ENCODE peak calls at places on chromosomes 6 and 20, in nine cellular contexts. Y is dorsolateral prefrontal cortex, F is cardiac muscle cell, A is A549, Z is BE2C, V is prostate gland, I is adrenal gland, E is cardiac fibroblast, X is lung. J is an unnamed sample.

GRCh38 chr20:63664861-63665594 is 6.9 kb downstream of the RTEL1 start:
- DNase-seq in Y (peak), F (peak), A (no peak), Z (peak), V (no peak), I (no peak), E (peak), X (no peak), J (peak)

GRCh38 chr6:32255212-32256153 is 31.6 kb upstream of the NOTCH4 start:
- DNase-seq in Y (peak), F (peak), A (peak), Z (peak), V (peak), I (peak), E (peak), X (peak), J (peak)

GRCh38 chr6:33896391-33897192 is 92.8 kb upstream of the MLN start:
- DNase-seq in Y (no peak), F (no peak), A (no peak), Z (no peak), V (no peak), I (no peak), E (peak), X (no peak), J (no peak)

GRCh38 chr6:154394571-154394970 is 38.0 kb upstream of the IPCEF1 start:
- DNase-seq in Y (no peak), F (no peak), A (no peak), Z (no peak), V (no peak), I (no peak), E (peak), X (no peak), J (no peak)

GRCh38 chr20:14775778-14776177 is 438.4 kb upstream of the FLRT3 start:
- DNase-seq in Y (peak), F (no peak), A (peak), Z (peak), V (peak), I (peak), E (peak), X (no peak), J (no peak)

GRCh38 chr20:41046716-41047115 is 18.1 kb downstream of the TOP1 start:
- DNase-seq in Y (no peak), F (no peak), A (no peak), Z (no peak), V (no peak), I (no peak), E (peak), X (no peak), J (no peak)

GRCh38 chr6:79676785-79677736 is 45.9 kb downstream of the SH3BGRL2 start:
- DNase-seq in Y (no peak), F (no peak), A (no peak), Z (no peak), V (no peak), I (no peak), E (no peak), X (no peak), J (no peak)

GRCh38 chr6:33384581-33385020 is 7.0 kb upstream of the KIFC1 start:
- DNase-seq in Y (no peak), F (no peak), A (peak), Z (no peak), V (no peak), I (no peak), E (peak), X (no peak), J (no peak)

GRCh38 chr20:37266940-37267683 is 5.5 kb upstream of the GHRH start:
- DNase-seq in Y (no peak), F (no peak), A (no peak), Z (no peak), V (no peak), I (no peak), E (no peak), X (no peak), J (no peak)

GRCh38 chr6:160394654-160395035 is 46.5 kb downstream of the SLC22A3 start:
- DNase-seq in Y (no peak), F (no peak), A (peak), Z (no peak), V (no peak), I (no peak), E (no peak), X (no peak), J (no peak)

GRCh38 chr6:24193364-24193763 is 67.3 kb downstream of the NRSN1 start:
- DNase-seq in Y (no peak), F (no peak), A (no peak), Z (no peak), V (no peak), I (no peak), E (no peak), X (no peak), J (no peak)

GRCh38 chr6:10151144-10151915 is 263.5 kb downstream of the TFAP2A start:
- DNase-seq in Y (no peak), F (no peak), A (no peak), Z (no peak), V (no peak), I (no peak), E (no peak), X (no peak), J (no peak)

GRCh38 chr6:42088101-42088591 is 37.8 kb downstream of the TAF8 start:
- DNase-seq in Y (no peak), F (no peak), A (peak), Z (no peak), V (no peak), I (peak), E (peak), X (no peak), J (no peak)

GRCh38 chr6:155549028-155549798 is 93.6 kb upstream of the NOX3 start:
- DNase-seq in Y (no peak), F (no peak), A (no peak), Z (no peak), V (no peak), I (no peak), E (no peak), X (no peak), J (no peak)

GRCh38 chr20:63703471-63703975 is 4.3 kb downstream of the ARFRP1 start:
- DNase-seq in Y (no peak), F (no peak), A (no peak), Z (peak), V (no peak), I (no peak), E (no peak), X (no peak), J (no peak)

GRCh38 chr6:170086639-170087420 is 204.0 kb downstream of the DLL1 start:
- DNase-seq in Y (peak), F (no peak), A (no peak), Z (no peak), V (no peak), I (peak), E (no peak), X (no peak), J (no peak)

GRCh38 chr20:50645253-50646068 is 45.9 kb downstream of the RIPOR3 start:
- DNase-seq in Y (no peak), F (peak), A (peak), Z (peak), V (peak), I (peak), E (peak), X (peak), J (peak)

GRCh38 chr20:50648651-50649050 is 42.7 kb downstream of the RIPOR3 start:
- DNase-seq in Y (no peak), F (no peak), A (no peak), Z (no peak), V (no peak), I (no peak), E (no peak), X (no peak), J (no peak)

GRCh38 chr20:50642288-50642803 is 49.0 kb downstream of the RIPOR3 start:
- DNase-seq in Y (no peak), F (no peak), A (peak), Z (no peak), V (no peak), I (no peak), E (peak), X (no peak), J (no peak)

GRCh38 chr20:50649587-50649986 is 41.8 kb downstream of the RIPOR3 start:
- DNase-seq in Y (no peak), F (no peak), A (no peak), Z (no peak), V (no peak), I (no peak), E (no peak), X (no peak), J (no peak)

GRCh38 chr20:50646483-50646996 is 44.8 kb downstream of the RIPOR3 start:
- DNase-seq in Y (no peak), F (no peak), A (peak), Z (no peak), V (no peak), I (no peak), E (peak), X (no peak), J (no peak)
- TF ChIP-seq CTCF in Y (no peak), F (peak), A (peak), Z (peak), V (no peak), I (peak), E (peak), X (no peak), J (no peak)

GRCh38 chr20:278607-279571 is 11.7 kb downstream of the C20orf96 start:
- DNase-seq in Y (no peak), F (no peak), A (no peak), Z (no peak), V (no peak), I (peak), E (no peak), X (no peak), J (no peak)
- TF ChIP-seq CTCF in Y (no peak), F (peak), A (no peak), Z (no peak), V (no peak), I (peak), E (peak), X (no peak), J (no peak)

DNA sequence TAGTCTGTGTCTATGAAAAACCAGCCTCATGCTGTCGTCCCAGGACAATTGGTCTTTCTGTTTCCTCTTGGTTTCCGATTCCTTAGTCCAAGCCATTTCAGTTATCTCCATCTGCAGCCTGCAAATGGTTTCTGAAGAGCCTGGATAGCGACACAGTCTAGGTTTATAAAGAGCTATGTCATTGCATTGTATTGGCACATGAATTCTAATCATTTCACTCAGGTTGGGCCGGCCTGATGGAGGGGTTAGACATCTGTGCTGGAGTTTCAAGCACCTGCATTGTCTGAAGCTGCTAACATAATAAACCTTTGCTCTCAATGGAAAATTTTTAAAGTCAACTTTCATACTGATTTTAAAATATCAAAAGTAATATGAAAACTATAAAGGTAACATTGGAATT is 232.6 kb upstream of the MAP3K7 start:
- DNase-seq in Y (no peak), F (no peak), A (no peak), Z (no peak), V (no peak), I (no peak), E (no peak), X (no peak), J (no peak)
- TF ChIP-seq CTCF in Y (no peak), F (no peak), A (no peak), Z (no peak), V (no peak), I (no peak), E (no peak), X (no peak), J (no peak)

DNA sequence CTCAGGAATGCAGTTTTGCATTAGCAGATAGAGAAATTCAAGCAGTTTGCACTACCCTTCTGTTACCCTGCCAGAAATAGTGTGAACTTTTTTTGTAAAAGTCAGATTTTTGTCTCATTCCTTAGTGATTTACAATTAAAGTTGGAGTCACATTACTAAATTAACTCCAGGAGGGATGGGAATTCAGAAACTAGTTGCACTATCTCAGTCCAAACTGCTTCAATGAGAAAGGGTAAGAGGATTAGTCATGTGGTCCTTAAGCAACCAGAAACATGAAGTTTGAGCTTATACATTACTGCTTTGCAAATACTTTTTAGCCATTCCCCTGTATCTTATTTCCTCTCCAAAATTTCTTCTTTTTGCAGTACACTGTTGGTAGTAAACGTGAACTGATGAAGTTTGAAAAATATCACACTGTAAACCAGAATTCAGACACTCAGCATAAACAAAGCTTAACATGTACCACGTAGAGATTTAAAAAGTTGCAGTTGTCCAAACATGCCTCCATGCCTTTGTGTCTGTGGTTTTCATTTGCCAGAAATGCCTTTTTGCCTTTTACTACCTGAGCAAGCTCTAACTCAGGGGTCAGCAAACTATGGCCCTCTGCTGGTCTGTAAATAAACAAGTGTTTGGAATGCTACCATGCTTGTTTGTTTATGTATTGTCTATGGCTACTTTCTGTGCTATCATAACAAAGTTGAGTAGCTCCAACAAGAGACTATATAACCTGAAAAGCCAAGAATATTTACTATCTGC is 49.7 kb downstream of the TP53INP2 start:
- DNase-seq in Y (no peak), F (no peak), A (no peak), Z (no peak), V (no peak), I (no peak), E (no peak), X (no peak), J (no peak)
- TF ChIP-seq CTCF in Y (no peak), F (no peak), A (no peak), Z (no peak), V (no peak), I (no peak), E (no peak), X (no peak), J (no peak)

GRCh38 chr6:20182926-20183521 is 29.2 kb downstream of the MBOAT1 start:
- DNase-seq in Y (no peak), F (no peak), A (no peak), Z (no peak), V (peak), I (peak), E (no peak), X (peak), J (no peak)
- TF ChIP-seq CTCF in Y (no peak), F (no peak), A (no peak), Z (no peak), V (peak), I (no peak), E (no peak), X (no peak), J (no peak)

GRCh38 chr6:17842014-17842776 is 135.5 kb upstream of the NUP153 start:
- DNase-seq in Y (no peak), F (no peak), A (no peak), Z (no peak), V (no peak), I (no peak), E (peak), X (no peak), J (no peak)

GRCh38 chr6:17842934-17843821 is 136.5 kb upstream of the NUP153 start:
- DNase-seq in Y (no peak), F (no peak), A (no peak), Z (no peak), V (no peak), I (no peak), E (no peak), X (no peak), J (no peak)

GRCh38 chr6:17846762-17847161 is 140.0 kb upstream of the NUP153 start:
- DNase-seq in Y (no peak), F (no peak), A (no peak), Z (no peak), V (no peak), I (no peak), E (no peak), X (no peak), J (no peak)

GRCh38 chr6:17847203-17847602 is 140.2 kb downstream of the KIF13A start:
- DNase-seq in Y (no peak), F (no peak), A (no peak), Z (no peak), V (no peak), I (no peak), E (peak), X (no peak), J (no peak)

GRCh38 chr6:17845598-17845997 is 138.9 kb upstream of the NUP153 start:
- DNase-seq in Y (no peak), F (peak), A (no peak), Z (no peak), V (no peak), I (no peak), E (no peak), X (no peak), J (no peak)
- TF ChIP-seq CTCF in Y (no peak), F (no peak), A (no peak), Z (no peak), V (peak), I (no peak), E (no peak), X (no peak), J (no peak)

GRCh38 chr6:53956068-53956711 is 155.1 kb upstream of the MLIP start:
- DNase-seq in Y (peak), F (peak), A (peak), Z (peak), V (peak), I (peak), E (peak), X (peak), J (peak)
- TF ChIP-seq CTCF in Y (peak), F (peak), A (peak), Z (peak), V (peak), I (peak), E (peak), X (peak), J (peak)

GRCh38 chr20:22586645-22587310 is 2.4 kb upstream of the FOXA2 start:
- DNase-seq in Y (no peak), F (peak), A (peak), Z (peak), V (peak), I (peak), E (peak), X (peak), J (peak)
- TF ChIP-seq CTCF in Y (no peak), F (peak), A (peak), Z (peak), V (peak), I (peak), E (peak), X (no peak), J (peak)

DNA sequence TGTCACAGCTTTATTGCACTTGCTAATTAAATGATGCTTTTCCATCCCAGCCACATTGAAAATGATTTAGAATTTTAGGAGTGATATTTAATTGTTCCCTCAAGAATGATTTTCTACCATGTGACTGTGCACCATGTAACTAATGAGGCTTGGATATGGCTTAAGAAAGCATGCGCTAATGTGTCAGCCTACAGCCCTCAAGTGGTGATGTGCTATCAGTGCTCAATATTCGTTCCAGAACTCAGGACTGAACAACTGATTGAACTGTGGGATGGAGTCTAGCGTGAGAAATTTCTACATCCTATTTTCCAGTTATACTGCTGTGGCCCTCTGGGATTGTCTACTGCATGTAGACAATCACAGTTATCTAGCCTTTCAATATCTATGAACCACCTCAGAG is 71.5 kb downstream of the PKIB start:
- DNase-seq in Y (no peak), F (no peak), A (peak), Z (no peak), V (no peak), I (no peak), E (no peak), X (no peak), J (no peak)
- TF ChIP-seq CTCF in Y (no peak), F (no peak), A (no peak), Z (no peak), V (no peak), I (no peak), E (no peak), X (no peak), J (no peak)

GRCh38 chr20:58638467-58639181 is 12.5 kb upstream of the STX16 start:
- DNase-seq in Y (no peak), F (no peak), A (no peak), Z (no peak), V (no peak), I (no peak), E (no peak), X (no peak), J (no peak)

GRCh38 chr20:58640446-58640845 is 10.6 kb upstream of the STX16 start:
- DNase-seq in Y (no peak), F (no peak), A (no peak), Z (no peak), V (no peak), I (no peak), E (peak), X (no peak), J (no peak)

GRCh38 chr20:58637466-58638198 is 13.5 kb upstream of the STX16 start:
- DNase-seq in Y (peak), F (no peak), A (no peak), Z (no peak), V (no peak), I (no peak), E (no peak), X (no peak), J (no peak)

GRCh38 chr20:58636983-58637421 is 14.1 kb upstream of the STX16 start:
- DNase-seq in Y (peak), F (no peak), A (no peak), Z (no peak), V (no peak), I (no peak), E (no peak), X (no peak), J (no peak)

GRCh38 chr20:58639182-58640146 is 11.6 kb upstream of the STX16 start:
- DNase-seq in Y (no peak), F (no peak), A (no peak), Z (no peak), V (no peak), I (no peak), E (no peak), X (no peak), J (no peak)
- TF ChIP-seq CTCF in Y (no peak), F (no peak), A (no peak), Z (no peak), V (no peak), I (peak), E (no peak), X (no peak), J (no peak)

J was measured in nephron progenitor cell.